ENCODE peak calls at places on chromosomes 7 and 10, in eight cellular contexts. H, N, I, O, Q, L, D and B are unnamed samples.

GRCh38 chr10:101894742-101895141 is 51.1 kb upstream of the KCNIP2 start:
- DNase-seq in L (no peak), D (no peak), I (no peak), Q (no peak), O (no peak), N (no peak), H (no peak), B (no peak)

GRCh38 chr10:4527281-4527960 is 298.6 kb upstream of the AKR1E2 start:
- DNase-seq in D (no peak), N (no peak), H (no peak), L (no peak), I (no peak), O (no peak), Q (no peak), B (no peak)

GRCh38 chr10:118596426-118597124 is 1.1 kb upstream of the PRLHR start:
- DNase-seq in I (no peak), N (no peak), Q (no peak), D (peak), O (no peak), H (no peak), L (peak), B (no peak)

GRCh38 chr7:38694326-38694725 is 63.2 kb upstream of the AMPH start:
- DNase-seq in D (no peak), I (no peak), L (no peak), Q (no peak), N (no peak), O (no peak), H (no peak), B (no peak)

GRCh38 chr7:106598663-106599342 is 62.2 kb downstream of the CCDC71L start:
- DNase-seq in I (peak), Q (peak), D (peak), N (peak), O (peak), H (peak), L (peak), B (peak)

GRCh38 chr7:137947031-137947430 is 54.9 kb downstream of the CREB3L2 start:
- DNase-seq in D (no peak), Q (no peak), L (no peak), H (no peak), N (no peak), O (no peak), I (no peak), B (no peak)

GRCh38 chr7:33905389-33906032 is at the start of gene BMPER:
- DNase-seq in D (peak), I (no peak), L (peak), H (no peak), O (peak), Q (peak), N (peak), B (peak)

GRCh38 chr7:139916717-139917395 is 87.8 kb downstream of the TBXAS1 start:
- DNase-seq in N (no peak), O (no peak), Q (no peak), D (no peak), I (no peak), L (no peak), H (no peak), B (no peak)

GRCh38 chr7:74002474-74003017 is 25.4 kb upstream of the ELN start:
- DNase-seq in I (peak), D (no peak), H (peak), Q (no peak), N (no peak), O (peak), L (no peak), B (no peak)

GRCh38 chr7:6536899-6537298 is 14.4 kb downstream of the GRID2IP start:
- DNase-seq in I (no peak), Q (peak), N (no peak), H (peak), L (peak), O (no peak), D (peak), B (peak)

GRCh38 chr10:2890093-2890492 is 177.3 kb upstream of the PFKP start:
- DNase-seq in H (no peak), L (no peak), D (no peak), Q (no peak), I (no peak), O (no peak), N (no peak), B (no peak)

GRCh38 chr7:83782628-83783027 is 133.7 kb upstream of the SEMA3E start:
- DNase-seq in Q (no peak), L (no peak), D (no peak), H (peak), I (no peak), O (no peak), N (no peak), B (no peak)

GRCh38 chr7:144908324-144908723 is 72.5 kb upstream of the TPK1 start:
- DNase-seq in N (no peak), Q (no peak), I (no peak), L (no peak), O (no peak), H (no peak), D (no peak), B (no peak)

GRCh38 chr7:130672146-130672545 is 3.6 kb upstream of the COPG2 start:
- DNase-seq in O (no peak), L (no peak), H (no peak), N (no peak), D (no peak), Q (no peak), I (no peak), B (no peak)

GRCh38 chr10:17943033-17943745 is 8.5 kb upstream of the SLC39A12 start:
- DNase-seq in L (no peak), N (no peak), I (no peak), O (no peak), H (no peak), Q (no peak), D (no peak), B (no peak)

GRCh38 chr10:108049668-108050067 is 885.2 kb upstream of the SORCS1 start:
- DNase-seq in H (no peak), D (no peak), L (no peak), O (no peak), Q (no peak), N (no peak), I (no peak), B (no peak)

GRCh38 chr10:78770167-78771090 is 298.3 kb upstream of the ZMIZ1 start:
- DNase-seq in I (no peak), O (no peak), H (no peak), N (no peak), L (no peak), D (no peak), Q (no peak), B (no peak)

GRCh38 chr7:15007507-15007906 is 105.0 kb upstream of the DGKB start:
- DNase-seq in D (peak), H (peak), L (peak), I (peak), N (peak), Q (no peak), O (no peak), B (no peak)

GRCh38 chr7:74149556-74149955 is 24.6 kb upstream of the EIF4H start:
- DNase-seq in I (no peak), Q (no peak), O (no peak), L (no peak), H (no peak), D (no peak), N (no peak), B (no peak)

GRCh38 chr10:122514045-122514840 is 46.3 kb upstream of the DMBT1 start:
- DNase-seq in I (no peak), O (no peak), D (no peak), Q (no peak), N (no peak), H (peak), L (no peak), B (no peak)

GRCh38 chr7:120052884-120053382 is 220.0 kb upstream of the KCND2 start:
- DNase-seq in H (peak), I (peak), O (no peak), Q (no peak), L (no peak), N (no peak), D (no peak), B (no peak)

GRCh38 chr7:123562121-123562520 is 4.5 kb upstream of the NDUFA5 start:
- DNase-seq in Q (no peak), D (no peak), O (no peak), I (no peak), H (no peak), N (no peak), L (no peak), B (no peak)

GRCh38 chr10:12717981-12718707 is 283.4 kb downstream of the CCDC3 start:
- DNase-seq in H (peak), D (peak), I (no peak), L (peak), Q (no peak), N (no peak), O (no peak), B (no peak)

GRCh38 chr10:102781921-102782542 is 38.3 kb downstream of the WBP1L start:
- DNase-seq in L (no peak), H (peak), Q (no peak), D (no peak), I (peak), N (no peak), O (no peak), B (no peak)